ENCODE peak calls at places on chromosome 16, in five cellular contexts. J, I, A, F and P are unnamed samples.

GRCh38 chr16:22397459-22397858 is 23.0 kb upstream of the CDR2 start:
- DNase-seq in J (no peak), I (no peak), A (no peak), F (no peak), P (no peak)

GRCh38 chr16:34078697-34079096 is 619.3 kb downstream of the TP53TG3F start:
- DNase-seq in J (no peak), I (peak), A (no peak), F (no peak), P (no peak)

GRCh38 chr16:50235581-50235980 is 30.8 kb upstream of the ADCY7 start:
- DNase-seq in J (no peak), I (no peak), A (no peak), F (no peak), P (peak)

GRCh38 chr16:81510016-81510415 is 65.4 kb downstream of the CMIP start:
- DNase-seq in J (no peak), I (no peak), A (no peak), F (no peak), P (no peak)

GRCh38 chr16:86509759-86510464 is 415 bp upstream of the FOXF1 start:
- DNase-seq in J (no peak), I (peak), A (no peak), F (no peak), P (peak)

GRCh38 chr16:75942901-75943300 is 216.6 kb upstream of the CPHXL start:
- DNase-seq in J (no peak), I (no peak), A (no peak), F (no peak), P (no peak)

GRCh38 chr16:14101415-14101814 is 30.3 kb downstream of the MRTFB start:
- DNase-seq in J (no peak), I (peak), A (no peak), F (no peak), P (no peak)

GRCh38 chr16:8571061-8571596 is 19.2 kb downstream of the TMEM114 start:
- DNase-seq in J (no peak), I (peak), A (no peak), F (no peak), P (peak)

GRCh38 chr16:87363771-87364476 is 19.7 kb downstream of the FBXO31 start:
- DNase-seq in J (no peak), I (no peak), A (no peak), F (no peak), P (no peak)

GRCh38 chr16:14405611-14406537 is 224.2 kb downstream of the PARN start:
- DNase-seq in J (peak), I (peak), A (no peak), F (no peak), P (peak)

GRCh38 chr16:30761427-30761927 is 385 bp downstream of the CFAP119 start:
- DNase-seq in J (peak), I (peak), A (no peak), F (no peak), P (peak)

GRCh38 chr16:88407042-88407420 is 24.3 kb downstream of the ZNF469 start:
- DNase-seq in J (no peak), I (no peak), A (no peak), F (no peak), P (no peak)

GRCh38 chr16:73384561-73384960 is 336.6 kb upstream of the ZFHX3 start:
- DNase-seq in J (no peak), I (no peak), A (no peak), F (no peak), P (no peak)

GRCh38 chr16:11229906-11230305 is 26.1 kb downstream of the SOCS1 start:
- DNase-seq in J (no peak), I (no peak), A (no peak), F (no peak), P (no peak)

GRCh38 chr16:5016967-5017677 is 16.6 kb downstream of the NAGPA start:
- DNase-seq in J (no peak), I (no peak), A (peak), F (peak), P (no peak)

GRCh38 chr16:11535494-11535893 is 51.2 kb downstream of the LITAF start:
- DNase-seq in J (no peak), I (no peak), A (no peak), F (no peak), P (no peak)

GRCh38 chr16:75491876-75492275 is 3.4 kb downstream of the CHST6 start:
- DNase-seq in J (no peak), I (no peak), A (peak), F (peak), P (peak)

GRCh38 chr16:23771642-23772041 is 16.8 kb downstream of the CHP2 start:
- DNase-seq in J (no peak), I (no peak), A (no peak), F (no peak), P (no peak)

GRCh38 chr16:17397499-17397891 is 73.3 kb downstream of the XYLT1 start:
- DNase-seq in J (no peak), I (peak), A (no peak), F (no peak), P (no peak)

GRCh38 chr16:2596747-2597559 is 59.1 kb downstream of the PDPK1 start:
- DNase-seq in J (no peak), I (no peak), A (no peak), F (no peak), P (no peak)

GRCh38 chr16:12231666-12232065 is 255.1 kb downstream of the SNX29 start:
- DNase-seq in J (no peak), I (peak), A (no peak), F (no peak), P (no peak)

GRCh38 chr16:25390761-25391160 is 133.1 kb upstream of the ZKSCAN2 start:
- DNase-seq in J (no peak), I (no peak), A (no peak), F (no peak), P (no peak)

GRCh38 chr16:54156349-54156748 is 130.2 kb downstream of the IRX3 start:
- DNase-seq in J (no peak), I (no peak), A (no peak), F (no peak), P (no peak)

GRCh38 chr16:70689035-70689969 is 3.4 kb upstream of the MTSS2 start:
- DNase-seq in J (no peak), I (no peak), A (no peak), F (no peak), P (no peak)

GRCh38 chr16:88662222-88662842 is 559 bp downstream of the MVD start:
- DNase-seq in J (peak), I (no peak), A (no peak), F (no peak), P (no peak)

GRCh38 chr16:71421911-71422310 is 19.9 kb downstream of the TLE7 start:
- DNase-seq in J (peak), I (peak), A (no peak), F (no peak), P (no peak)

GRCh38 chr16:80803341-80804060 is 897 bp downstream of the CDYL2 start:
- DNase-seq in J (peak), I (peak), A (no peak), F (no peak), P (peak)

GRCh38 chr16:1691956-1692355 is 13.9 kb downstream of the JPT2 start:
- DNase-seq in J (no peak), I (no peak), A (no peak), F (no peak), P (peak)

GRCh38 chr16:9054460-9054859 is 37.0 kb upstream of the HAPSTR1 start:
- DNase-seq in J (no peak), I (no peak), A (no peak), F (no peak), P (no peak)

GRCh38 chr16:4972938-4973587 is 14.9 kb downstream of the SEC14L5 start:
- DNase-seq in J (no peak), I (no peak), A (peak), F (peak), P (no peak)